ENCODE peak calls at places on chromosome 12, in four cellular contexts. One of them, this sample, is unnamed.

GRCh38 chr12:119505001-119505400 is 88.6 kb upstream of the TMEM233 start:
- DNase-seq in esophagus squamous epithelium: no peak
- DNase-seq in DND-41: no peak
- DNase-seq in IMR-90: no peak
- DNase-seq in this sample: no peak

GRCh38 chr12:125178222-125178621 is 113.0 kb downstream of the AACS start:
- DNase-seq in esophagus squamous epithelium: no peak
- DNase-seq in DND-41: no peak
- DNase-seq in IMR-90: no peak
- DNase-seq in this sample: no peak

GRCh38 chr12:122979001-122979907 is 1.2 kb upstream of the ARL6IP4 start:
- DNase-seq in esophagus squamous epithelium: no peak
- DNase-seq in DND-41: no peak
- DNase-seq in IMR-90: no peak
- DNase-seq in this sample: no peak

GRCh38 chr12:12872139-12872933 is 19.0 kb upstream of the GPRC5A start:
- DNase-seq in esophagus squamous epithelium: no peak
- DNase-seq in DND-41: no peak
- DNase-seq in IMR-90: peak; percentile 88
- DNase-seq in this sample: no peak

GRCh38 chr12:94100254-94100653 is 48.1 kb upstream of the PLXNC1 start:
- DNase-seq in esophagus squamous epithelium: no peak
- DNase-seq in DND-41: peak; percentile 71
- DNase-seq in IMR-90: peak; percentile 58
- DNase-seq in this sample: no peak

GRCh38 chr12:90995041-90995440 is 9.7 kb downstream of the EPYC start:
- DNase-seq in esophagus squamous epithelium: no peak
- DNase-seq in DND-41: no peak
- DNase-seq in IMR-90: no peak
- DNase-seq in this sample: no peak

GRCh38 chr12:18250313-18250916 is 10.9 kb upstream of the PIK3C2G start:
- DNase-seq in esophagus squamous epithelium: no peak
- DNase-seq in DND-41: peak; percentile 5
- DNase-seq in IMR-90: peak; percentile 76
- DNase-seq in this sample: no peak

GRCh38 chr12:74259199-74259598 is 278.4 kb upstream of the ATXN7L3B start:
- DNase-seq in esophagus squamous epithelium: no peak
- DNase-seq in DND-41: no peak
- DNase-seq in IMR-90: no peak
- DNase-seq in this sample: no peak

GRCh38 chr12:130420071-130420470 is 82.4 kb downstream of the PIWIL1 start:
- DNase-seq in esophagus squamous epithelium: no peak
- DNase-seq in DND-41: no peak
- DNase-seq in IMR-90: no peak
- DNase-seq in this sample: no peak

GRCh38 chr12:8828514-8829127 is 6.2 kb downstream of the A2ML1 start:
- DNase-seq in esophagus squamous epithelium: no peak
- DNase-seq in DND-41: no peak
- DNase-seq in IMR-90: no peak
- DNase-seq in this sample: no peak

GRCh38 chr12:54364413-54364812 is at the start of gene GPR84:
- DNase-seq in esophagus squamous epithelium: no peak
- DNase-seq in DND-41: no peak
- DNase-seq in IMR-90: no peak
- DNase-seq in this sample: no peak

GRCh38 chr12:8038659-8039114 is 6.2 kb downstream of the FOXJ2 start:
- DNase-seq in esophagus squamous epithelium: no peak
- DNase-seq in DND-41: peak; percentile 21
- DNase-seq in IMR-90: peak; percentile 72
- DNase-seq in this sample: no peak

GRCh38 chr12:19058235-19059021 is 71.1 kb upstream of the PLEKHA5 start:
- DNase-seq in esophagus squamous epithelium: no peak
- DNase-seq in DND-41: no peak
- DNase-seq in IMR-90: peak; percentile 12
- DNase-seq in this sample: no peak

GRCh38 chr12:67483871-67484554 is 164.5 kb upstream of the DYRK2 start:
- DNase-seq in esophagus squamous epithelium: no peak
- DNase-seq in DND-41: no peak
- DNase-seq in IMR-90: no peak
- DNase-seq in this sample: no peak
- H3K36me3 ChIP-seq in esophagus squamous epithelium: no peaks in the 10 kb centered on the region
- H3K36me3 ChIP-seq in DND-41: no peaks in the 10 kb centered on the region
- H3K36me3 ChIP-seq in IMR-90: no peaks in the 10 kb centered on the region
- H3K36me3 ChIP-seq in this sample: no peaks in the 10 kb centered on the region

GRCh38 chr12:47079365-47079893 is at the start of gene PCED1B:
- DNase-seq in esophagus squamous epithelium: peak; percentile 5
- DNase-seq in DND-41: peak; percentile 74
- DNase-seq in IMR-90: peak; percentile 72
- DNase-seq in this sample: no peak

GRCh38 chr12:47078733-47079364 is 572 bp upstream of the PCED1B start:
- DNase-seq in esophagus squamous epithelium: no peak
- DNase-seq in DND-41: no peak
- DNase-seq in IMR-90: peak; percentile 37
- DNase-seq in this sample: no peak

GRCh38 chr12:47079894-47080724 is at the start of gene AMIGO2:
- DNase-seq in esophagus squamous epithelium: no peak
- DNase-seq in DND-41: no peak
- DNase-seq in IMR-90: peak; percentile 54
- DNase-seq in this sample: no peak

GRCh38 chr12:47077206-47078085 is 2.0 kb upstream of the PCED1B start:
- DNase-seq in esophagus squamous epithelium: no peak
- DNase-seq in DND-41: no peak
- DNase-seq in IMR-90: no peak
- DNase-seq in this sample: no peak

DNA sequence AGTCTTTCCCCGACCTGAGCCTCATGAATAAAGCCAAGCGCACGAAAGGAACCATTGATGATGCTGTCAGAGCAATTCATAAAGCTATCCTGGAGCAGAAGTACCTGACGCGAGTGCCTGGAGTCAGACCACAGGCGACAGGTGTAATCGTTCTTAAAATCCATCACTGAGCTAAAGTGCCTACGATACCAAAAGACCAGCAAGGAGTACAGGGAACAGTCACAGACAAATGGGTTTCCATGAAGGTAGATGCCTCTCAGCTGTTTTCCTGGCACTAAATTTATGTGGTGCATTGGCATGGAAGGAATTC is 1.4 kb upstream of the PCED1B start:
- DNase-seq in esophagus squamous epithelium: no peak
- DNase-seq in DND-41: no peak
- DNase-seq in IMR-90: no peak
- DNase-seq in this sample: no peak
- H3K4me3 ChIP-seq in esophagus squamous epithelium: no peak overlapping the region
- H3K4me3 ChIP-seq in DND-41: no peak overlapping the region
- H3K4me3 ChIP-seq in IMR-90: peak overlapping the region; percentile 91
- H3K4me3 ChIP-seq in this sample: peak overlapping the region; percentile 67

GRCh38 chr12:3606101-3606500 is 115.1 kb downstream of the PRMT8 start:
- DNase-seq in esophagus squamous epithelium: no peak
- DNase-seq in DND-41: no peak
- DNase-seq in IMR-90: no peak
- DNase-seq in this sample: no peak
- H3K27ac ChIP-seq in esophagus squamous epithelium: no peak overlapping the region
- H3K27ac ChIP-seq in DND-41: no peak overlapping the region
- H3K27ac ChIP-seq in IMR-90: no peak overlapping the region
- H3K27ac ChIP-seq in this sample: no peak overlapping the region

DNA sequence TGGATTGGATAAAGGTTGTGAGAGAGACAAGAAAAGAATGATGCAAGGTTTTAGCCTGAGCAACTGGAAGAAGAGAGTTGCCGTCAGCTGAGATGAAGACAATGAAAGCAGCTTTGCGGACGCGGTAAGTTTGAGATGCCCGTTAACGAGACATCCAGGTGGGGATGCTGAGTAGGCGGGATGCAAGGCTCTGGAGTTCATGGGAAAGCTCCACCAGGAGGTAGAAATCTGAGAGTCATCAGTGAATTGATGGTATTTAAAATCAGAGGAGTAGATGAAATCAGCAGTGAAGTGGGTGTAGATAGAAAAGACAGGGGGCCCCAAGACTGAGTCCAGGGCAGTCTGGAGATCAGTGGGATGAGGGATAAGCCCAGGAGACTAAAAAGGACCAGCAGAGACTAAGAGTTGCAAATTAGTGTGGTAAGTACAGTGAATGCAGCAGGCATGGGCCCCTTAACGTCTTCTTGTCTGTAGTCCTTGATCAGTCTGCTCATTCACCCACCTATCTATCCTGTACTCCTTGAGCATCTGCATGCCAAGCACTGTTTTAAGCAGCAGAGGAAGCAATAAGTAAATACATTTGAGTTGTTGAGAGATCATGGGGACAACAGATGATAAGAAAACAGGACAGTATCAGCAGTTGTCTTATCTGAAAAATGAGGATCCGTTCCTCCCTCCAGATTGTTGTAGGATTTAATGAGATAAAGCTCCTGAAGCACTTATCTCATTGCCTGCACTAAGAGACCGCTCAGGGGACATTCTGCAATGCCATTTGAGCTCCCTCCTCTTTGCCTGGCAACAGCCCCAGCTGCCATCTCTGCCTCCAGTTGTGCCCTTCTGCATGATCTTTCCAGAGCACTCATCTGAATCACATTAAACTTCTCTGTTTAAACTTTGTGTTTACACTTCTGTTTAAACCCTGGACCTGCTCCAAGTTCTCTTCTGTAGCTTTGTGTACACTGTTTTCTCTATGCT is 91.5 kb downstream of the APAF1 start:
- DNase-seq in esophagus squamous epithelium: no peak
- DNase-seq in DND-41: no peak
- DNase-seq in IMR-90: peak; percentile 57
- DNase-seq in this sample: no peak
- H3K36me3 ChIP-seq in esophagus squamous epithelium: no peaks in the 10 kb centered on the region
- H3K36me3 ChIP-seq in DND-41: peaks cover 8% of the 10 kb centered on the region
- H3K36me3 ChIP-seq in IMR-90: peaks cover 11% of the 10 kb centered on the region
- H3K36me3 ChIP-seq in this sample: peaks cover 21% of the 10 kb centered on the region

GRCh38 chr12:105382771-105383632 is 52.5 kb downstream of the C12orf75 start:
- DNase-seq in esophagus squamous epithelium: no peak
- DNase-seq in DND-41: peak; percentile 21
- DNase-seq in IMR-90: peak; percentile 73
- DNase-seq in this sample: no peak
- H3K4me3 ChIP-seq in esophagus squamous epithelium: peak overlapping the region; percentile 19
- H3K4me3 ChIP-seq in DND-41: no peak overlapping the region
- H3K4me3 ChIP-seq in IMR-90: no peak overlapping the region
- H3K4me3 ChIP-seq in this sample: peak overlapping the region; percentile 12

GRCh38 chr12:105935106-105935505 is 203.6 kb downstream of the NUAK1 start:
- DNase-seq in esophagus squamous epithelium: no peak
- DNase-seq in DND-41: no peak
- DNase-seq in IMR-90: peak; percentile 29
- DNase-seq in this sample: no peak

GRCh38 chr12:105931762-105932587 is 206.8 kb downstream of the NUAK1 start:
- DNase-seq in esophagus squamous epithelium: no peak
- DNase-seq in DND-41: no peak
- DNase-seq in IMR-90: no peak
- DNase-seq in this sample: no peak

GRCh38 chr12:105935981-105936380 is 202.8 kb downstream of the NUAK1 start:
- DNase-seq in esophagus squamous epithelium: no peak
- DNase-seq in DND-41: no peak
- DNase-seq in IMR-90: peak; percentile 57
- DNase-seq in this sample: no peak

GRCh38 chr12:105936496-105936895 is 202.3 kb downstream of the NUAK1 start:
- DNase-seq in esophagus squamous epithelium: no peak
- DNase-seq in DND-41: no peak
- DNase-seq in IMR-90: no peak
- DNase-seq in this sample: no peak

GRCh38 chr12:105933671-105934665 is 204.8 kb downstream of the NUAK1 start:
- DNase-seq in esophagus squamous epithelium: no peak
- DNase-seq in DND-41: no peak
- DNase-seq in IMR-90: peak; percentile 99
- DNase-seq in this sample: no peak
- H3K27ac ChIP-seq in esophagus squamous epithelium: no peak overlapping the region
- H3K27ac ChIP-seq in DND-41: no peak overlapping the region
- H3K27ac ChIP-seq in IMR-90: peak overlapping the region; percentile 75
- H3K27ac ChIP-seq in this sample: peak overlapping the region; percentile 51

GRCh38 chr12:6849976-6850560 is 1.0 kb downstream of the CDCA3 start:
- DNase-seq in esophagus squamous epithelium: no peak
- DNase-seq in DND-41: no peak
- DNase-seq in IMR-90: no peak
- DNase-seq in this sample: no peak
- H3K36me3 ChIP-seq in esophagus squamous epithelium: no peaks in the 10 kb centered on the region
- H3K36me3 ChIP-seq in DND-41: peaks cover 57% of the 10 kb centered on the region
- H3K36me3 ChIP-seq in IMR-90: peaks cover 35% of the 10 kb centered on the region
- H3K36me3 ChIP-seq in this sample: no peaks in the 10 kb centered on the region

GRCh38 chr12:45203767-45204166 is 12.1 kb upstream of the ANO6 start:
- DNase-seq in esophagus squamous epithelium: no peak
- DNase-seq in DND-41: no peak
- DNase-seq in IMR-90: no peak
- DNase-seq in this sample: no peak

GRCh38 chr12:45204757-45205156 is 11.1 kb upstream of the ANO6 start:
- DNase-seq in esophagus squamous epithelium: no peak
- DNase-seq in DND-41: no peak
- DNase-seq in IMR-90: no peak
- DNase-seq in this sample: no peak

GRCh38 chr12:45208604-45209487 is 7.0 kb upstream of the ANO6 start:
- DNase-seq in esophagus squamous epithelium: no peak
- DNase-seq in DND-41: no peak
- DNase-seq in IMR-90: peak; percentile 84
- DNase-seq in this sample: no peak

GRCh38 chr12:45209784-45210183 is 6.1 kb upstream of the ANO6 start:
- DNase-seq in esophagus squamous epithelium: no peak
- DNase-seq in DND-41: no peak
- DNase-seq in IMR-90: no peak
- DNase-seq in this sample: no peak

DNA sequence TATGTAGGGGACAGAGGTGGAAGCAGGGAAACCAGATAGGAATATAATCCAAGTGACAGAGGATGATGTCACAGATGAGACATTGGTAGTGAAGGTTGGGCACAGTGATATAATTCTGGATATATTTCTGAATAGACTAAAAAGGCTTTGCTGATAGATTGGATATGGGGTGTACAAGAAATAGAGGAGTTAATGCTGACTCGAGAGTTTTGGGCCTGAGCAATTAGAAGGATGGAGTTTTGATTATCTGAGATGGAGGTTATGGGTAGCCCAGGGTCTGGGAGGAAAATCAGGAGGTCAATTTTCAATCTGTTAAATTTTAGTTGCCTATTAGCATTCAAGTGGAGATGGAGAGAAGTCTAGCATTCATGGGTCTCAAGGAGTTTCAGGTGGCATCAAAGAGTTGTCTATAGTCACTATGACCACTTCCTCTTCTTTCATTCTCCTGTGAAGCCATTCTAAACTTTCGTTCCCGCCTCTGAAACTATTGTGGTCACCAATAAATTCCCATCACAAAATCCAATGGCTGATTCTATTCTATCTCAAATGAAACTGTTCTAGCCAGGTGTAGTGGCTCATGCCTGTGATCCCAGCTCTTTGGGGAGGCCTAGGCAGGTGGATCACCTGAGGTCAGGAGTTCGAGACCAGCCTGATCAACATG is 10.6 kb upstream of the ANO6 start:
- DNase-seq in esophagus squamous epithelium: no peak
- DNase-seq in DND-41: no peak
- DNase-seq in IMR-90: no peak
- DNase-seq in this sample: no peak
- H3K4me3 ChIP-seq in esophagus squamous epithelium: no peak overlapping the region
- H3K4me3 ChIP-seq in DND-41: no peak overlapping the region
- H3K4me3 ChIP-seq in IMR-90: no peak overlapping the region
- H3K4me3 ChIP-seq in this sample: no peak overlapping the region